ENCODE peak calls at places on chromosomes 7 and 10, in nine cellular contexts. Q, K, U, W, I, M, S, P and H are unnamed samples.

GRCh38 chr10:21860718-21861117 is 142.8 kb downstream of the DNAJC1 start:
- DNase-seq in Q (no peak), S (no peak), W (no peak), M (no peak), U (no peak), K (no peak), P (no peak), I (no peak), H (no peak)

GRCh38 chr10:17790631-17791030 is 18.5 kb upstream of the MRC1 start:
- DNase-seq in U (no peak), S (no peak), K (no peak), W (no peak), M (no peak), P (no peak), Q (no peak), I (no peak), H (no peak)

GRCh38 chr10:26628395-26628794 is 69.1 kb upstream of the PDSS1 start:
- DNase-seq in I (no peak), W (no peak), Q (no peak), K (no peak), P (no peak), M (no peak), U (no peak), S (no peak), H (no peak)

GRCh38 chr7:44259547-44260457 is 59.0 kb downstream of the YKT6 start:
- DNase-seq in P (peak; percentile 82), W (peak; percentile 51), M (no peak), Q (no peak), S (no peak), K (no peak), U (peak; percentile 90), I (peak; percentile 83), H (peak; percentile 93)

GRCh38 chr7:69800495-69800894 is 202.2 kb downstream of the AUTS2 start:
- DNase-seq in P (no peak), U (no peak), S (no peak), Q (no peak), I (no peak), M (no peak), W (no peak), K (no peak), H (no peak)

GRCh38 chr7:117683736-117684135 is 189.5 kb downstream of the CTTNBP2 start:
- DNase-seq in K (no peak), M (no peak), P (no peak), I (no peak), S (no peak), U (no peak), W (no peak), Q (no peak), H (no peak)

GRCh38 chr10:18875480-18875879 is 173.1 kb upstream of the MALRD1 start:
- DNase-seq in K (no peak), I (no peak), W (no peak), S (no peak), P (no peak), U (no peak), M (no peak), Q (no peak), H (no peak)

GRCh38 chr7:19061331-19061730 is 56.1 kb downstream of the TWIST1 start:
- DNase-seq in S (no peak), M (no peak), P (no peak), I (no peak), W (no peak), Q (no peak), U (no peak), K (no peak), H (no peak)

GRCh38 chr10:86443069-86443468 is 76.5 kb upstream of the GRID1 start:
- DNase-seq in P (no peak), K (no peak), M (no peak), W (no peak), S (no peak), I (no peak), Q (no peak), U (no peak), H (no peak)

GRCh38 chr10:76550806-76551205 is 1086.8 kb downstream of the KCNMA1 start:
- DNase-seq in K (no peak), S (no peak), W (no peak), P (no peak), I (no peak), U (no peak), M (no peak), Q (no peak), H (no peak)

GRCh38 chr10:22978287-22978686 is 50.4 kb downstream of the ARMC3 start:
- DNase-seq in I (no peak), P (no peak), W (no peak), Q (no peak), U (no peak), S (no peak), M (no peak), K (no peak), H (no peak)

GRCh38 chr7:84113286-84113685 is 81.3 kb downstream of the SEMA3A start:
- DNase-seq in P (no peak), I (no peak), Q (no peak), M (no peak), K (no peak), S (no peak), W (no peak), U (no peak), H (no peak)

GRCh38 chr10:22253578-22253882 is 35.7 kb upstream of the EBLN1 start:
- DNase-seq in U (peak; percentile 87), W (no peak), P (peak; percentile 75), Q (peak; percentile 28), S (no peak), I (peak; percentile 64), K (peak; percentile 42), M (no peak), H (peak; percentile 91)

GRCh38 chr10:49837096-49837495 is 75.0 kb upstream of the OGDHL start:
- DNase-seq in W (no peak), S (no peak), P (no peak), K (no peak), M (no peak), Q (no peak), U (no peak), I (no peak), H (no peak)

GRCh38 chr10:60663850-60664249 is 114.4 kb upstream of the CDK1 start:
- DNase-seq in K (no peak), P (no peak), W (no peak), M (no peak), S (no peak), Q (no peak), U (no peak), I (no peak), H (no peak)

GRCh38 chr7:142153400-142153799 is 41.9 kb downstream of the MGAM2 start:
- DNase-seq in U (no peak), P (no peak), I (no peak), K (no peak), W (no peak), M (no peak), S (no peak), Q (no peak), H (no peak)

GRCh38 chr10:18793951-18794350 is 134.7 kb downstream of the ARL5B start:
- DNase-seq in K (no peak), P (no peak), W (no peak), S (no peak), M (no peak), U (no peak), Q (no peak), I (no peak), H (no peak)

GRCh38 chr7:17638727-17639126 is 301.6 kb downstream of the SNX13 start:
- DNase-seq in M (no peak), Q (no peak), U (no peak), I (no peak), W (no peak), S (peak; percentile 22), K (no peak), P (no peak), H (no peak)

GRCh38 chr10:124735491-124736286 is 8.5 kb downstream of the FAM53B start:
- DNase-seq in K (no peak), U (peak; percentile 53), M (no peak), P (no peak), S (no peak), I (no peak), W (no peak), Q (no peak), H (no peak)

GRCh38 chr10:124083740-124084397 is 9.5 kb downstream of the CHST15 start:
- DNase-seq in M (no peak), K (no peak), S (no peak), Q (no peak), U (no peak), P (no peak), W (no peak), I (no peak), H (no peak)

GRCh38 chr10:77842652-77843212 is 83.8 kb downstream of the DLG5 start:
- DNase-seq in W (no peak), S (no peak), P (no peak), M (no peak), Q (no peak), I (no peak), U (peak; percentile 45), K (no peak), H (no peak)

GRCh38 chr10:116211682-116212081 is 61.3 kb downstream of the GFRA1 start:
- DNase-seq in Q (no peak), W (no peak), I (no peak), K (no peak), M (no peak), S (no peak), P (no peak), U (no peak), H (no peak)

GRCh38 chr7:20193242-20193777 is 23.9 kb downstream of the MACC1 start:
- DNase-seq in S (no peak), K (no peak), M (no peak), I (no peak), W (no peak), U (no peak), Q (no peak), P (no peak), H (no peak)

GRCh38 chr10:6221971-6222751 is 19.4 kb downstream of the PFKFB3 start:
- DNase-seq in P (no peak), W (no peak), M (no peak), S (no peak), Q (no peak), K (no peak), U (peak; percentile 82), I (no peak), H (no peak)

GRCh38 chr7:140153666-140154161 is 23.1 kb downstream of the KDM7A start:
- DNase-seq in I (no peak), P (peak; percentile 41), W (no peak), K (no peak), U (no peak), M (no peak), Q (no peak), S (no peak), H (no peak)

GRCh38 chr7:114879554-114879953 is 42.3 kb upstream of the MDFIC start:
- DNase-seq in P (no peak), M (no peak), K (no peak), W (no peak), U (no peak), S (no peak), Q (no peak), I (no peak), H (no peak)

GRCh38 chr7:132381742-132382472 is 194.4 kb downstream of the PLXNA4 start:
- DNase-seq in Q (no peak), S (no peak), P (no peak), I (no peak), M (no peak), W (no peak), U (no peak), K (no peak), H (no peak)

GRCh38 chr7:14579971-14580370 is 322.6 kb downstream of the DGKB start:
- DNase-seq in I (no peak), S (no peak), W (no peak), U (no peak), K (no peak), P (no peak), M (no peak), Q (no peak), H (no peak)

GRCh38 chr10:14325325-14325955 is 5.3 kb downstream of the FRMD4A start:
- DNase-seq in S (no peak), Q (peak; percentile 3), K (peak; percentile 42), U (peak; percentile 80), P (peak; percentile 48), W (no peak), I (no peak), M (no peak), H (no peak)